ENCODE peak calls at places on chromosomes 2 and 18, in ten cellular contexts. S is fibroblast of mammary gland, L is MM.1S, H is bronchial epithelial cell, G is cardiac muscle cell, X is fibroblast of the aortic adventitia, M is gastrocnemius medialis, U is cardiac fibroblast, Q is A673, R is OCI-LY7. K is an unnamed sample.

GRCh38 chr18:5868218-5868904 is 27.0 kb downstream of the TMEM200C start:
- DNase-seq in S (peak), L (peak), H (peak), G (peak), X (peak), M (peak), U (peak), Q (peak), R (peak), K (peak)

GRCh38 chr2:236239276-236240065 is 24.7 kb downstream of the ASB18 start:
- DNase-seq in S (no peak), L (no peak), H (no peak), G (no peak), X (no peak), M (peak), U (no peak), Q (no peak), R (no peak), K (peak)

GRCh38 chr2:227846831-227847230 is 24.6 kb upstream of the DAW1 start:
- DNase-seq in S (no peak), L (no peak), H (no peak), G (no peak), X (no peak), M (no peak), U (no peak), Q (no peak), R (no peak), K (no peak)

GRCh38 chr2:2743164-2743571 is 412.1 kb upstream of the MYT1L start:
- DNase-seq in S (peak), L (no peak), H (peak), G (peak), X (peak), M (peak), U (peak), Q (peak), R (no peak), K (no peak)

GRCh38 chr18:26649193-26649543 is 100.8 kb upstream of the KCTD1 start:
- DNase-seq in S (no peak), L (no peak), H (no peak), G (no peak), X (no peak), M (no peak), U (no peak), Q (no peak), R (no peak), K (no peak)

GRCh38 chr2:233979748-233980147 is 62.6 kb downstream of the TRPM8 start:
- DNase-seq in S (peak), L (no peak), H (peak), G (no peak), X (no peak), M (no peak), U (no peak), Q (no peak), R (no peak), K (peak)

GRCh38 chr2:118613742-118614141 is 233.7 kb downstream of the EN1 start:
- DNase-seq in S (no peak), L (no peak), H (no peak), G (no peak), X (no peak), M (no peak), U (no peak), Q (no peak), R (no peak), K (no peak)

GRCh38 chr2:10243926-10244270 is 58.8 kb upstream of the HPCAL1 start:
- DNase-seq in S (no peak), L (no peak), H (no peak), G (no peak), X (no peak), M (no peak), U (no peak), Q (no peak), R (no peak), K (no peak)

GRCh38 chr2:658426-658825 is 18.8 kb downstream of the TMEM18 start:
- DNase-seq in S (no peak), L (no peak), H (no peak), G (no peak), X (no peak), M (no peak), U (no peak), Q (no peak), R (no peak), K (no peak)

GRCh38 chr2:97952357-97952756 is 43.4 kb downstream of the TMEM131 start:
- DNase-seq in S (no peak), L (no peak), H (no peak), G (no peak), X (no peak), M (no peak), U (no peak), Q (no peak), R (no peak), K (no peak)

GRCh38 chr2:215540646-215541045 is 104.8 kb upstream of the FN1 start:
- DNase-seq in S (peak), L (no peak), H (peak), G (peak), X (peak), M (no peak), U (peak), Q (peak), R (no peak), K (peak)

GRCh38 chr2:215716971-215717370 is 281.1 kb upstream of the FN1 start:
- DNase-seq in S (peak), L (no peak), H (no peak), G (no peak), X (no peak), M (no peak), U (no peak), Q (no peak), R (no peak), K (no peak)

GRCh38 chr2:85110991-85111560 is 22.1 kb upstream of the TCF7L1 start:
- DNase-seq in S (peak), L (no peak), H (no peak), G (peak), X (peak), M (no peak), U (peak), Q (no peak), R (no peak), K (no peak)

GRCh38 chr2:226609361-226609760 is 190.3 kb downstream of the IRS1 start:
- DNase-seq in S (peak), L (no peak), H (no peak), G (peak), X (peak), M (no peak), U (peak), Q (peak), R (no peak), K (no peak)

GRCh38 chr18:34901299-34901698 is 139.9 kb upstream of the MAPRE2 start:
- DNase-seq in S (peak), L (no peak), H (peak), G (peak), X (peak), M (no peak), U (peak), Q (peak), R (no peak), K (no peak)

GRCh38 chr2:112204411-112204810 is 50.4 kb downstream of the ZC3H8 start:
- DNase-seq in S (peak), L (peak), H (peak), G (peak), X (peak), M (no peak), U (peak), Q (peak), R (peak), K (no peak)

GRCh38 chr2:137173514-137173913 is 408.2 kb downstream of the THSD7B start:
- DNase-seq in S (peak), L (peak), H (peak), G (peak), X (peak), M (no peak), U (peak), Q (no peak), R (peak), K (no peak)

GRCh38 chr2:37325625-37326071 is 1.0 kb upstream of the PRKD3 start:
- DNase-seq in S (peak), L (peak), H (no peak), G (no peak), X (no peak), M (no peak), U (no peak), Q (no peak), R (no peak), K (no peak)

GRCh38 chr18:73893879-73894278 is 253.8 kb downstream of the FBXO15 start:
- DNase-seq in S (peak), L (no peak), H (peak), G (no peak), X (no peak), M (no peak), U (no peak), Q (no peak), R (no peak), K (no peak)

GRCh38 chr2:234993547-234993981 is 41.7 kb downstream of the SH3BP4 start:
- DNase-seq in S (no peak), L (peak), H (no peak), G (no peak), X (no peak), M (no peak), U (no peak), Q (no peak), R (peak), K (no peak)

GRCh38 chr2:567865-568638 is 109.2 kb downstream of the TMEM18 start:
- DNase-seq in S (peak), L (no peak), H (peak), G (peak), X (peak), M (peak), U (peak), Q (peak), R (no peak), K (no peak)

GRCh38 chr2:3173031-3173430 is 204.6 kb downstream of the EIPR1 start:
- DNase-seq in S (no peak), L (no peak), H (no peak), G (no peak), X (no peak), M (no peak), U (no peak), Q (no peak), R (no peak), K (no peak)

GRCh38 chr2:63488118-63488713 is 100.1 kb downstream of the WDPCP start:
- DNase-seq in S (peak), L (peak), H (peak), G (peak), X (peak), M (no peak), U (peak), Q (peak), R (no peak), K (no peak)

GRCh38 chr2:8761529-8762164 is 75.8 kb downstream of the KIDINS220 start:
- DNase-seq in S (peak), L (peak), H (peak), G (peak), X (peak), M (no peak), U (peak), Q (peak), R (peak), K (no peak)

GRCh38 chr2:208015475-208015874 is 9.9 kb downstream of the PLEKHM3 start:
- DNase-seq in S (no peak), L (no peak), H (no peak), G (no peak), X (no peak), M (no peak), U (no peak), Q (no peak), R (no peak), K (no peak)

GRCh38 chr2:134228493-134228903 is 25.4 kb upstream of the MGAT5 start:
- DNase-seq in S (peak), L (no peak), H (no peak), G (no peak), X (no peak), M (no peak), U (no peak), Q (peak), R (no peak), K (no peak)

GRCh38 chr2:37688771-37689468 is 17.5 kb upstream of the CDC42EP3 start:
- DNase-seq in S (peak), L (no peak), H (peak), G (peak), X (peak), M (no peak), U (peak), Q (no peak), R (no peak), K (peak)

GRCh38 chr18:8938817-8939216 is 163.7 kb upstream of the NDUFV2 start:
- DNase-seq in S (no peak), L (no peak), H (no peak), G (peak), X (no peak), M (no peak), U (no peak), Q (no peak), R (peak), K (no peak)

GRCh38 chr18:12906119-12906518 is 22.1 kb upstream of the PTPN2 start:
- DNase-seq in S (no peak), L (no peak), H (no peak), G (no peak), X (no peak), M (no peak), U (no peak), Q (no peak), R (no peak), K (no peak)

GRCh38 chr18:12904012-12904516 is 20.0 kb upstream of the PTPN2 start:
- DNase-seq in S (no peak), L (no peak), H (no peak), G (peak), X (peak), M (no peak), U (peak), Q (peak), R (no peak), K (no peak)

GRCh38 chr18:12907258-12907925 is 23.4 kb upstream of the PTPN2 start:
- DNase-seq in S (peak), L (no peak), H (no peak), G (peak), X (peak), M (no peak), U (peak), Q (no peak), R (no peak), K (no peak)

GRCh38 chr18:12908706-12909105 is 24.7 kb upstream of the PTPN2 start:
- DNase-seq in S (peak), L (no peak), H (no peak), G (peak), X (peak), M (no peak), U (peak), Q (no peak), R (no peak), K (peak)

DNA sequence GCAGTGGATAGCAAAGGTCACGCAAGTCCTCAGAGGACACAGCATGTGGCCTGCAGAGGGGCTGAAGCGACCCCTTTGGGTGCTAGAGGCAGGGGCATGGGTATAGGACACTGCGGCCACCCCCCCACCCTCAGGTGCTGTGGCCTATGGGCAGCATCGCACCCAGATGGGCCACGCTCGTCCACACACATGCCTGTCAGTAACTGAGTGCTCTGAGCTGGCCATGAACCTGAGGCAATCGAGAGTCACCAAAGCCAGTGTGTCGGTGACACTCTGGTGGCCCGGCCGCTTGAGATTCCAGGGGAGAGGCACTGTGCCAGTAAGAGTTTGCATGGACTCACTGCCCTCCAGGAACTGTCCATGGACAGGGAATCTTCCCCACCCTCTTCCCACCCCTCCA is 22.7 kb upstream of the PTPN2 start:
- DNase-seq in S (no peak), L (no peak), H (no peak), G (no peak), X (no peak), M (no peak), U (no peak), Q (no peak), R (no peak), K (no peak)
- H3K4me3 ChIP-seq in S (no peak), L (no peak), H (no peak), G (no peak), X (no peak), M (no peak), U (no peak), Q (no peak), R (no peak), K (no peak)

DNA sequence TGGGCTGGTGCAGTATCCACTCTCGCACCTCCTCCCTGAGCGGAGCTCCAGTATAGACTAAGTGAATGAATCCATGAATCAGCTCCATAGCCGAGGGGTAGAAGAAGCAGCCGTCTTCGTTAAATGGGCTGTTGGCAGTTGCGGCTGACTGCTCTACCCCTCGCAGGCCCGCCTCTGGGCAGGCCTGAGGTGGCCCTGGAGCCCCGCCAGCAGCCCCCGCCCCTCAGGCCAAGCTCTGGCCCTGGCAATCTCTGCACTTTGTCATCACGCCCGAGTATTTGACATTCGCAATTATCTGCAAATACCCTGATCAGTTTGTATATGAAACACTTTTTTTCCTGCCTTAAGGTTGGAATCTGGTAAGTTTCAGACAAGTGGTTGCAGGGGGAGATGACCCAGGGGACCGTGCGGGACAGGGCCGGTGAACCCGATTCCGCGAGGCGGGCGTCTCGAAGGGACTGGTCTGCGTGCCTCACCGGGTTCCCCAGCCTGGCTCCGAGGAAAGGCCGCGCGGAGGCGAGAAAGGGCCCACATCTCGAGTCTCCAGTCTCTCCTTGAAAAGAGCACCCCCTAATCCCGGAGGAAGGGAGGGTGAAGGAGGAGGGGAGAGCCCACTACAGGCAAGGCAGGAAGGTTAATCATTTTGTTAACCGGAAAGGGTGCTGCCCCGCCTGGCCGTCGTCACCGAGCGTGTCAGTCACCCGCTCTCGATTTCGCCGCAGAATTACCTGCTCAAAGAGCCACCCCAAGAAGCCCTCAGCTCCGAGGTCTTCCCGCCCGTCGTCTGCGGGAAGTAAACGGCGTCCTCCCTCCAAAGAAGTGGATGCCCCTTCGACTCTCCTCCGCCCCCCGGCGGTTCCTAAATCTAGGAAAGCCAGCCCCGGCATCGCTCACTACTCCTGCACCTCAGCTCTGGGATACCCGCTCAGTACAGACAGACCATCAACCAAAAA is 11.1 kb upstream of the SATB2 start:
- DNase-seq in S (no peak), L (no peak), H (no peak), G (no peak), X (no peak), M (no peak), U (no peak), Q (no peak), R (no peak), K (no peak)
- TF ChIP-seq CTCF in S (peak), L (no peak), H (no peak), G (peak), X (peak), M (no peak), U (peak), Q (no peak), R (no peak), K (no peak)

GRCh38 chr2:109030870-109031480 is 42.0 kb upstream of the EDAR start:
- DNase-seq in S (no peak), L (no peak), H (no peak), G (no peak), X (no peak), M (no peak), U (no peak), Q (no peak), R (no peak), K (no peak)
- H3K4me3 ChIP-seq in S (no peak), L (peak), H (peak), G (peak), X (no peak), M (peak), U (no peak), Q (peak), R (no peak), K (peak)

DNA sequence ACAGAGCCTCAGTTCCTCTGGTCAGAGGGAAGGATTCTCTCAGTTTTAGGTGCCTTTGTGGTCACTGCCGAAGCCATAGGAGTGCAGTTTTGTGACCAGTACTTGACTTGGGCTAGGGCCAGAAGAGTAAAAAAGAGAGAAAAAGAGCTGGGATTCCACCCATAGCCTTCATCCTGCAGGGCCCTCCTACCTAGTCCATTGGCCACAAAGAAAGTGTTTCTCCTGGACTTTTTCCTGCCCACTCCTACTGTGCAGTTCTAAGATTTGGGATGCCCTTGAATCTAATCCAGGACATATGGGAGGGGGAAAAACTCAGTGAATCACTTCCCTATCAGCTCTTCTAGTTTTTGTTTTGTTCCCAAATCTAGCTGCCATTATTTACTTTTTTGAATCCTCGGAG is 26.0 kb downstream of the FAM117B start:
- DNase-seq in S (no peak), L (no peak), H (no peak), G (no peak), X (peak), M (no peak), U (peak), Q (no peak), R (no peak), K (no peak)
- TF ChIP-seq CTCF in S (no peak), L (no peak), H (no peak), G (no peak), X (no peak), M (no peak), U (no peak), Q (no peak), R (no peak), K (no peak)

GRCh38 chr2:25822190-25823117 is 55.8 kb downstream of the ASXL2 start:
- DNase-seq in S (peak), L (no peak), H (peak), G (peak), X (no peak), M (no peak), U (peak), Q (no peak), R (no peak), K (no peak)
- H3K4me3 ChIP-seq in S (peak), L (no peak), H (peak), G (no peak), X (peak), M (no peak), U (no peak), Q (no peak), R (no peak), K (peak)

DNA sequence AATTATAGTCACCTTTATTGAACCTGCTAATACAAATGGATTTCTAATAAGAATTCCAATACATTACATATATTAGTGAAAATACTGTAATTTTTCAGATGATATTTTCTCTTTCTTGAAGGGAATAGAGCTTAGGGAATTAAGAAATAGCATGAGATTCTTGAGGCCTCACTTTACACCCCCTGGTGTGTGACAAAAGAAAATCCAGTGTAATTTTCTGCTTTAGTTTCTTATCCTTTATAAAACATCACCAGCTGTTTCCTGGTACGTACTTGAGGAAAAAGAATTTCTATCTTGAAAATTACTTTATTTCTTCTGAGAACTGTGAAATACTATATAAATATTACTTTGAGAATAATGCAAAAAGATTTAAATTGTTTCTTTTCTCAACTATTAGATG is 71.6 kb downstream of the CLIP4 start:
- DNase-seq in S (no peak), L (no peak), H (no peak), G (no peak), X (no peak), M (no peak), U (no peak), Q (peak), R (no peak), K (no peak)
- TF ChIP-seq CTCF in S (no peak), L (no peak), H (no peak), G (no peak), X (no peak), M (no peak), U (no peak), Q (no peak), R (no peak), K (no peak)

DNA sequence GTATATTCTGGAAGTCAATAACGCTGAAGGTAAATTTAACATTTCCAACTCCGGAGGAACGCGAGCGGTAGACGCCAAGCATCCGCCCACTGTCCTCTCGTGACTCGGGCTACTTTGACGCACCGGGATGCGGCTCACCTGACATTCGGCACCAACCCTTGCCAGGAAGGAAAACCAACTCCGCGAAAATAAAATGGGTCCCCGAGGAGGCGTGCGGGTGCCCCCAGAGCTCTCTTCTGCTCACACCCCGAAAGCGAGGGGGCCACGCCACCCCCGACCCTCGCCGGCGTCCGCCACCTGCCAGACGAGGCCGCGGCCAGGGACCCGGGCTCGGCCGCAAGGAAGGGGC is 661 bp downstream of the ITSN2 start:
- DNase-seq in S (peak), L (peak), H (no peak), G (no peak), X (peak), M (peak), U (peak), Q (no peak), R (peak), K (no peak)
- H3K4me3 ChIP-seq in S (peak), L (peak), H (peak), G (peak), X (peak), M (peak), U (peak), Q (peak), R (peak), K (peak)

GRCh38 chr18:10546557-10547300 is 20.9 kb downstream of the NAPG start:
- DNase-seq in S (no peak), L (no peak), H (no peak), G (peak), X (peak), M (no peak), U (peak), Q (no peak), R (no peak), K (no peak)
- TF ChIP-seq CTCF in S (no peak), L (no peak), H (no peak), G (no peak), X (no peak), M (no peak), U (no peak), Q (peak), R (no peak), K (no peak)

K was measured in retinal pigment epithelial cell.